ENCODE peak calls at places on chromosome 2, in ten cellular contexts. J, L, K, W, N, C, U, V, M and Z are unnamed samples.

GRCh38 chr2:120510751-120511395 is 164.9 kb downstream of the INHBB start:
- DNase-seq in W (no peak), U (no peak), N (no peak), L (no peak), K (no peak), C (no peak), V (no peak), J (no peak), M (no peak), Z (no peak)

GRCh38 chr2:10425656-10426055 is 22.5 kb downstream of the ODC1 start:
- DNase-seq in J (no peak), K (no peak), V (no peak), C (no peak), L (no peak), M (no peak), U (no peak), N (no peak), W (no peak), Z (no peak)

GRCh38 chr2:161436411-161436810 is 20.3 kb downstream of the TBR1 start:
- DNase-seq in L (peak), C (no peak), V (no peak), N (no peak), K (no peak), M (no peak), W (no peak), U (no peak), J (peak), Z (no peak)

GRCh38 chr2:202638710-202639109 is 3.9 kb downstream of the FAM117B start:
- DNase-seq in W (no peak), M (no peak), V (no peak), N (no peak), L (peak), U (no peak), K (no peak), J (no peak), C (no peak), Z (no peak)

GRCh38 chr2:11710632-11711381 is 35.6 kb upstream of the LPIN1 start:
- DNase-seq in K (no peak), N (no peak), V (no peak), L (no peak), M (no peak), J (no peak), U (no peak), C (no peak), W (no peak), Z (no peak)

GRCh38 chr2:101432411-101433181 is 42.3 kb downstream of the RFX8 start:
- DNase-seq in C (no peak), M (no peak), L (no peak), N (no peak), J (no peak), V (no peak), K (no peak), U (no peak), W (no peak), Z (no peak)

GRCh38 chr2:184644685-184645084 is 46.4 kb downstream of the ZNF804A start:
- DNase-seq in V (no peak), K (no peak), U (no peak), J (no peak), W (no peak), L (no peak), N (no peak), C (no peak), M (no peak), Z (no peak)

GRCh38 chr2:207887570-207887969 is 117.9 kb upstream of the FZD5 start:
- DNase-seq in M (no peak), J (no peak), C (no peak), K (no peak), L (no peak), U (no peak), W (no peak), V (no peak), N (no peak), Z (no peak)

GRCh38 chr2:215918901-215919585 is 94.3 kb downstream of the MREG start:
- DNase-seq in C (no peak), V (no peak), U (no peak), L (no peak), M (no peak), J (no peak), K (no peak), W (no peak), N (no peak), Z (no peak)

GRCh38 chr2:73260338-73260984 is 23.8 kb downstream of the FBXO41 start:
- DNase-seq in L (peak), W (no peak), K (no peak), V (peak), U (peak), M (peak), J (no peak), N (peak), C (no peak), Z (peak)

GRCh38 chr2:205650450-205650849 is 31.9 kb upstream of the NRP2 start:
- DNase-seq in J (no peak), U (no peak), M (no peak), W (no peak), C (no peak), K (no peak), V (no peak), L (peak), N (peak), Z (no peak)

GRCh38 chr2:20212459-20212870 is 12.5 kb downstream of the SDC1 start:
- DNase-seq in J (no peak), M (peak), L (peak), U (no peak), N (no peak), C (no peak), W (no peak), V (no peak), K (no peak), Z (peak)

GRCh38 chr2:953975-954686 is 3.5 kb downstream of the SNTG2 start:
- DNase-seq in K (no peak), V (no peak), J (no peak), C (no peak), M (peak), U (peak), W (no peak), L (no peak), N (no peak), Z (no peak)
- TF ChIP-seq CTCF in K (no peak), V (no peak), J (peak), C (peak), M (peak), U (peak), W (peak), L (peak), N (no peak), Z (no peak)

DNA sequence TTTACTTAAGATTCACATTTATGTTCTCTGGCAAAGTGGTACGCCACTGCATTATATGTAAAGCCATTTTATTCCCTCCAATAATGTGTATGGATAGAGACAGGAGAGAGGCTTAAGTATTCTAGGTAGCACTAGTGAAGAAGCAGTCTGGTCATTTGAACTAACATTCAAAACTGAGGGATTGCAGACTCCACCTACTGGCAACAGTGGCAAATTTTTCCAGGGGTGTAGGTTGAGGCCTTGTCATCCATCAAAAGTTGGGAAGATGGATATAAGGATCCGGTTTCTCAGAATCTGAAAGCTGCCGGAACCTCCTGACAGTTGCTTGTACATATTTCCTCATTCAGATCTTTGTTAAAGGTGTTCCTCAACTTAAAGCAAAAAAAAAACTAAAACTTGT is 465.5 kb upstream of the FSHR start:
- DNase-seq in U (peak), C (no peak), N (peak), K (no peak), W (no peak), J (no peak), V (no peak), L (no peak), M (no peak), Z (no peak)
- TF ChIP-seq CTCF in U (no peak), C (no peak), N (no peak), K (no peak), W (no peak), J (no peak), V (no peak), L (peak), M (peak), Z (no peak)

GRCh38 chr2:4358855-4359254 is 655.5 kb downstream of the DCDC2C start:
- DNase-seq in N (no peak), C (no peak), M (no peak), U (no peak), V (no peak), K (no peak), L (no peak), W (no peak), J (no peak), Z (no peak)
- TF ChIP-seq CTCF in N (no peak), C (no peak), M (no peak), U (no peak), V (no peak), K (no peak), L (no peak), W (no peak), J (no peak), Z (no peak)

GRCh38 chr2:137672961-137673552 is 291.2 kb upstream of the HNMT start:
- DNase-seq in U (no peak), W (no peak), K (peak), M (no peak), J (no peak), N (no peak), V (no peak), L (no peak), C (no peak), Z (no peak)

GRCh38 chr2:137675584-137676327 is 288.5 kb upstream of the HNMT start:
- DNase-seq in U (no peak), N (no peak), M (no peak), K (no peak), C (no peak), W (no peak), J (no peak), L (no peak), V (no peak), Z (no peak)

GRCh38 chr2:137676348-137676747 is 287.9 kb upstream of the HNMT start:
- DNase-seq in J (no peak), L (no peak), C (no peak), N (no peak), U (no peak), M (no peak), K (no peak), V (no peak), W (no peak), Z (no peak)

GRCh38 chr2:137674991-137675390 is 289.3 kb upstream of the HNMT start:
- DNase-seq in M (no peak), L (no peak), K (no peak), W (no peak), U (no peak), J (no peak), N (no peak), V (no peak), C (no peak), Z (no peak)

GRCh38 chr2:137677466-137677865 is 286.8 kb upstream of the HNMT start:
- DNase-seq in V (no peak), M (no peak), K (no peak), L (no peak), W (no peak), N (no peak), J (no peak), C (no peak), U (no peak), Z (no peak)
- TF ChIP-seq CTCF in V (no peak), M (no peak), K (no peak), L (peak), W (no peak), N (no peak), J (no peak), C (no peak), U (no peak), Z (no peak)